ENCODE peak calls at places on chromosomes 3 and 15, in four cellular contexts. Y is uterus, W is cardiac muscle cell, A is cardiac fibroblast. B is an unnamed sample.

GRCh38 chr3:64488938-64489337 is 198.9 kb downstream of the ADAMTS9 start:
- DNase-seq in W (no peak), A (no peak), Y (no peak), B (no peak)

GRCh38 chr15:72991026-72991425 is 61.2 kb upstream of the NEO1 start:
- DNase-seq in W (no peak), A (peak; percentile 27), Y (no peak), B (no peak)

GRCh38 chr3:176147251-176147650 is 1050.0 kb downstream of the TBL1XR1 start:
- DNase-seq in Y (no peak), A (no peak), W (no peak), B (no peak)

GRCh38 chr3:152339881-152340505 is 71.3 kb downstream of the MBNL1 start:
- DNase-seq in A (no peak), Y (no peak), W (no peak), B (no peak)

GRCh38 chr3:71585891-71586809 is 2.6 kb upstream of the FOXP1 start:
- DNase-seq in Y (no peak), A (peak; percentile 76), W (no peak), B (no peak)

GRCh38 chr3:151135548-151136337 is 50.3 kb downstream of the MED12L start:
- DNase-seq in W (peak; percentile 15), Y (no peak), A (no peak), B (no peak)

GRCh38 chr3:183941216-183941615 is 56.5 kb upstream of the PARL start:
- DNase-seq in A (no peak), W (no peak), Y (no peak), B (no peak)

GRCh38 chr15:95887666-95888480 is 442.6 kb upstream of the NR2F2 start:
- DNase-seq in W (no peak), A (peak; percentile 23), Y (no peak), B (no peak)

GRCh38 chr3:29099296-29099695 is 181.6 kb upstream of the RBMS3 start:
- DNase-seq in Y (no peak), A (peak; percentile 46), W (peak; percentile 23), B (no peak)

GRCh38 chr3:125381743-125382142 is 6.6 kb upstream of the ZNF148 start:
- DNase-seq in W (no peak), Y (no peak), A (peak; percentile 43), B (no peak)

GRCh38 chr3:143538577-143538981 is 309.7 kb downstream of the SLC9A9 start:
- DNase-seq in A (peak; percentile 96), Y (no peak), W (no peak), B (no peak)

GRCh38 chr3:66863205-66864135 is 134.6 kb upstream of the KBTBD8 start:
- DNase-seq in A (no peak), W (no peak), Y (no peak), B (no peak)

GRCh38 chr3:158683216-158683975 is 10.9 kb upstream of the LXN start:
- DNase-seq in W (no peak), A (peak; percentile 87), Y (no peak), B (no peak)

GRCh38 chr3:156349978-156350377 is 204.9 kb downstream of the SSR3 start:
- DNase-seq in Y (no peak), A (no peak), W (no peak), B (no peak)

GRCh38 chr3:94114667-94115066 is 51.8 kb downstream of the NSUN3 start:
- DNase-seq in Y (no peak), A (no peak), W (no peak), B (no peak)

GRCh38 chr3:46700772-46701171 is 420 bp upstream of the TMIE start:
- DNase-seq in W (no peak), A (no peak), Y (peak; percentile 48), B (no peak)

GRCh38 chr15:24898715-24899278 is 56.0 kb upstream of the SNRPN start:
- DNase-seq in A (no peak), Y (no peak), W (peak; percentile 7), B (no peak)

GRCh38 chr3:34357461-34357860 is 559.0 kb downstream of the PDCD6IP start:
- DNase-seq in Y (no peak), W (no peak), A (no peak), B (no peak)

GRCh38 chr15:94791516-94791915 is 560.2 kb downstream of the MCTP2 start:
- DNase-seq in Y (no peak), W (no peak), A (no peak), B (no peak)

GRCh38 chr3:109806929-109807328 is 469.6 kb upstream of the DPPA4 start:
- DNase-seq in W (no peak), A (peak; percentile 84), Y (no peak), B (no peak)

GRCh38 chr3:9196009-9196408 is 53.4 kb downstream of the SRGAP3 start:
- DNase-seq in Y (no peak), W (peak; percentile 7), A (no peak), B (no peak)

GRCh38 chr15:101013769-101014223 is 94.6 kb downstream of the LRRK1 start:
- DNase-seq in A (no peak), Y (no peak), W (no peak), B (peak; percentile 39)

GRCh38 chr15:98375513-98376360 is 272.6 kb upstream of the IGF1R start:
- DNase-seq in A (no peak), W (no peak), Y (peak; percentile 71), B (no peak)

GRCh38 chr3:72560857-72561675 is 287.2 kb downstream of the SHQ1 start:
- DNase-seq in W (no peak), A (no peak), Y (no peak), B (no peak)

GRCh38 chr3:98791341-98792325 is 28.5 kb downstream of the ST3GAL6 start:
- DNase-seq in Y (no peak), W (no peak), A (peak; percentile 80), B (no peak)

GRCh38 chr3:72673011-72673771 is 175.1 kb downstream of the SHQ1 start:
- DNase-seq in W (no peak), Y (no peak), A (no peak), B (no peak)

GRCh38 chr3:39121626-39122025 is 14.1 kb downstream of the TTC21A start:
- DNase-seq in Y (no peak), W (no peak), A (no peak), B (no peak)

GRCh38 chr3:58963928-58964497 is 85.8 kb downstream of the CFAP20DC start:
- DNase-seq in Y (no peak), W (no peak), A (no peak), B (no peak)

GRCh38 chr15:96421211-96421610 is 90.7 kb downstream of the NR2F2 start:
- DNase-seq in A (peak; percentile 53), Y (no peak), W (no peak), B (no peak)

GRCh38 chr3:141412087-141412935 is 44.0 kb downstream of the ZBTB38 start:
- DNase-seq in Y (peak; percentile 55), A (peak; percentile 97), W (no peak), B (no peak)

GRCh38 chr3:172808969-172809546 is 58.5 kb downstream of the ECT2 start:
- DNase-seq in W (peak; percentile 72), Y (no peak), A (peak; percentile 71), B (no peak)
- TF ChIP-seq CTCF in W (peak; percentile 33), Y (no peak), A (no peak), B (no peak)

DNA sequence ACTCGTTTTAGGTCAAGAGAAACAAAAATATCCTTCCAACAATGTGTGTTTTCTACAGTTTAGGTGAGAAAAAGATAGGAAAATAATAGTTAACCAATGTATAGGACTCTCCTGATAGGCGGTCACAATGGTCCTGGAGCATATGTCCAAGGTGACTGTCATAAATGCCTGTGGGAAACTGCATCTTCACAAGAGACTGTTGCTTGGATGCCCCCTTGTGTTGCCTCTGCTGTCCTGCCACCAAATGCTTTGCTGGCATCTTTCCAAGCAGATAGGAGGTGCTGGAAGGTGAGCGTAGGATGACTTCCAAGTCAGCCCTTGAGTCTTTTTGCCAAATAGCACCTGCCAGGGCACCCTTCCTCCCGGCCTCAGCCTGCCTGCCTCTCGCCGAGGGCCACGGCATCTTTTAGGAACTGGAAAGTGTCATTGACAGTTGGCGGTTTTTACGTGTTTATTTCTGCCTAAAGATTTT is 24.1 kb upstream of the SACM1L start:
- DNase-seq in W (peak; percentile 74), Y (no peak), A (peak; percentile 58), B (no peak)
- H3K4me3 ChIP-seq in W (no peak overlapping the region), Y (no peak overlapping the region), A (no peak overlapping the region), B (no peak overlapping the region)

DNA sequence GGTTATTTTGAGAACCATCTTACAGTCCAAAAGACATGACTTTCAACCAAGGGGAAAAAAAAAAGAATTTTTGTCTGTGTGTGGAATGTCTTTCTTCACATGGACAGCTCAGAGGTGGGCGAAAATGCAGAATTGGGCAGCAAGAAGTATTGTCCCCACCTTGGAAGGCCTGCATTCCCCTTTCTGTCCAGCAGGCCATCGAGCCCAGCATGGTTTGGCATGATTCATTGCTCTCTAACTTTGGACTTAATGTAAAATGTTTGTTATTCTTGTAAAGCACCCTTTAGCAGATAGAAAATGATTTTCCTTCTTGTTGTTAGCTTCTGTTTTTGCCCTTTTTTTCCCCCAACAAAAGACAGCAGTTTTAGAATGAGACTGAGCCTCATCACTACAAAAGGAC is 12.4 kb downstream of the MYO1E start:
- DNase-seq in A (peak; percentile 31), Y (no peak), W (no peak), B (no peak)
- TF ChIP-seq CTCF in A (peak; percentile 51), Y (no peak), W (peak; percentile 22), B (no peak)

DNA sequence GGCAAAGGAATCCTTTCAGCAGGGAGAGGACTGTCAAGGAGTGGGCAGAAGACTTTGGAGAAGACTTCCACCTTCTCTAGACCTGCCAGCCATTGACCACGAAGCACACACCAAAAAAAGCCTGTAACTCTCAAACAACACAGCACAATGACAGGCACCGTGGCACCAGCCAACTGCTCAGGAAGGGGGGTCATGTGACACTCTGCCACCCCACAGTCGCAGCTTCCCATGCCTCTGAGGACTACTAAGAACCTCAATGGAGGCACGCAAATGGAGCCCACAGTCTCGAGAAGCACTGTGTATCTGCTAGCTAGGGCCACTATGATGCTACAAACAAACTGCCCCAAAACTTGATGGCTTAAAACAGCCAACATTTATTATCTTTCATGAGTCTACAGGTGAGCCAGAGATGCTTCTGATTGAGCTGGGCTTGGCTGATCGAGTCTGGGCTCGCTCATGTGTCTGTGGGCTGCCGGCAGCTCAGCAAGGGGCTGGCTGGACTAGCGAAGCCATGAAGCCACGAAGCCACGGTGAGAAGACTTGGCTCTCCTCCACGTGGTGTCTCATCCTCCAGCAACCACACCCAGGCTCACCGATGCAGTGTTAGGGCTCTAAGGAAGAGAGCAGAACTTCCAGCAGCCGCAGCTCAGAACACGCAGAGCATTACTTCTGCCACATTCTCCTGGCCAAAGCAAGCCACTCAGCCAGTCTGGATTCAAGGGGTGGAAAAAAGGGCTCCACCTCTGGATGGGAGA is 171.6 kb upstream of the IQSEC1 start:
- DNase-seq in A (no peak), Y (no peak), W (no peak), B (peak; percentile 46)
- H3K4me3 ChIP-seq in A (no peak overlapping the region), Y (no peak overlapping the region), W (no peak overlapping the region), B (no peak overlapping the region)

DNA sequence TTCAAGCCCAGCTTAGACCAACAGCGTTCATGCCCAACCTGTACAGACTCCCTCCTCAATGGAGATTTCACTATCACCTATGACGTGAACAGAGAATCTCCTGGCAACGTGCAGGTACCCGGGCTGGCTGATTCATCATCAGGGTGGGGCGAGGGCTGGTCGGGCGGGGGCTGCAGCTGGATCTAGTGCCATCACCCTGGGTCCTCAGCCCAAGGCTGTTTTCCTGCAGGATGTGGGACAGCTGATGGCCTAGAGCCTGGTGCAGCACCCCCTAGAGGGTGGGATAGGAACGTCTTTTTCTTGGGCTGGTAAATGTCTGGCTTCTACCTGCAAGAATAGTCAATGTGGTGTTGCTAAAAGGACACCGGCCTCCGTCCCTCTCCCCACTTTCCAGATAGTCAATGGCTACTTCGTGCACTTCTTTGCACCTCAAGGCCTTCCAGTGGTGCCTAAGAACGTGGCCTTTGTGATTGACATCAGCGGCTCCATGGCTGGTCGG is 4.4 kb downstream of the ITIH3 start:
- DNase-seq in W (no peak), Y (no peak), A (peak; percentile 13), B (no peak)
- TF ChIP-seq CTCF in W (peak; percentile 39), Y (no peak), A (peak; percentile 50), B (no peak)